ENCODE peak calls at places on chromosomes 1 and 21, in six cellular contexts. Z, U, K, Q, H and E are unnamed samples.

GRCh38 chr21:26007911-26008579 is 162.5 kb downstream of the APP start:
- DNase-seq in Z (no peak), U (no peak), K (no peak), Q (no peak), H (no peak), E (no peak)

GRCh38 chr1:171794085-171794484 is 12.6 kb downstream of the METTL13 start:
- DNase-seq in Z (no peak), U (peak; percentile 52), K (no peak), Q (no peak), H (no peak), E (no peak)

GRCh38 chr1:228515200-228515834 is 28.1 kb downstream of the RNF187 start:
- DNase-seq in Z (no peak), U (no peak), K (peak; percentile 22), Q (peak; percentile 54), H (no peak), E (no peak)

GRCh38 chr1:218537131-218537904 is 192.2 kb downstream of the TGFB2 start:
- DNase-seq in Z (no peak), U (no peak), K (no peak), Q (no peak), H (no peak), E (no peak)

GRCh38 chr1:247471445-247472016 is 13.6 kb upstream of the OR2B11 start:
- DNase-seq in Z (no peak), U (no peak), K (no peak), Q (no peak), H (no peak), E (no peak)

GRCh38 chr1:59057211-59057694 is 239.6 kb upstream of the FGGY start:
- DNase-seq in Z (peak; percentile 86), U (no peak), K (no peak), Q (peak; percentile 71), H (peak; percentile 91), E (peak; percentile 83)

GRCh38 chr1:6686294-6686693 is 15.3 kb downstream of the DNAJC11 start:
- DNase-seq in Z (no peak), U (no peak), K (no peak), Q (no peak), H (no peak), E (peak; percentile 39)

GRCh38 chr1:92944901-92945747 is 16.1 kb downstream of the DIPK1A start:
- DNase-seq in Z (no peak), U (no peak), K (no peak), Q (no peak), H (no peak), E (no peak)

GRCh38 chr21:31011412-31011811 is 26.9 kb downstream of the KRTAP19-8 start:
- DNase-seq in Z (no peak), U (no peak), K (no peak), Q (peak; percentile 51), H (no peak), E (no peak)

GRCh38 chr1:7292714-7293419 is 478.2 kb upstream of the VAMP3 start:
- DNase-seq in Z (no peak), U (no peak), K (no peak), Q (no peak), H (peak; percentile 51), E (no peak)

GRCh38 chr1:28115267-28115666 is 26.9 kb upstream of the EYA3 start:
- DNase-seq in Z (peak; percentile 33), U (peak; percentile 56), K (no peak), Q (peak; percentile 51), H (no peak), E (no peak)

GRCh38 chr1:51648180-51649109 is 31.6 kb downstream of the OSBPL9 start:
- DNase-seq in Z (peak; percentile 48), U (no peak), K (no peak), Q (peak; percentile 76), H (no peak), E (no peak)

GRCh38 chr1:56399326-56400292 is 179.8 kb downstream of the PLPP3 start:
- DNase-seq in Z (no peak), U (no peak), K (no peak), Q (no peak), H (no peak), E (no peak)

GRCh38 chr1:211591980-211592493 is 13.1 kb upstream of the SLC30A1 start:
- DNase-seq in Z (no peak), U (no peak), K (no peak), Q (no peak), H (no peak), E (no peak)

GRCh38 chr1:20552728-20553571 is 577 bp downstream of the FAM43B start:
- DNase-seq in Z (no peak), U (peak; percentile 13), K (no peak), Q (no peak), H (peak; percentile 61), E (peak; percentile 22)

GRCh38 chr1:119367332-119368124 is 1.1 kb upstream of the HAO2 start:
- DNase-seq in Z (no peak), U (no peak), K (peak; percentile 27), Q (no peak), H (no peak), E (no peak)